ENCODE peak calls at places on chromosomes 1 and 21, in seven cellular contexts. F is astrocyte, B is Karpas-422, D is IMR-90, Q is testis, Y is tibial nerve, P is Peyer's patch. G is an unnamed sample.

GRCh38 chr1:100713636-100714035 is 5.9 kb upstream of the VCAM1 start:
- DNase-seq in F (no peak), B (no peak), D (no peak), Q (no peak), Y (no peak), P (no peak), G (no peak)

GRCh38 chr1:54377040-54377691 is 29.0 kb downstream of the SSBP3 start:
- DNase-seq in F (peak), B (no peak), D (peak), Q (no peak), Y (no peak), P (peak), G (no peak)

GRCh38 chr1:211472724-211473123 is 19.2 kb downstream of the RD3 start:
- DNase-seq in F (no peak), B (no peak), D (no peak), Q (no peak), Y (no peak), P (no peak), G (no peak)

GRCh38 chr1:70440642-70441391 is 29.7 kb downstream of the CTH start:
- DNase-seq in F (no peak), B (no peak), D (no peak), Q (no peak), Y (no peak), P (no peak), G (no peak)

GRCh38 chr1:21175324-21175669 is 1.4 kb downstream of the EIF4G3 start:
- DNase-seq in F (peak), B (peak), D (peak), Q (peak), Y (no peak), P (no peak), G (no peak)

GRCh38 chr1:93437976-93438605 is 9.8 kb upstream of the FNBP1L start:
- DNase-seq in F (peak), B (peak), D (peak), Q (no peak), Y (no peak), P (no peak), G (no peak)

GRCh38 chr1:195886000-195886399 is 722.2 kb downstream of the KCNT2 start:
- DNase-seq in F (no peak), B (no peak), D (no peak), Q (no peak), Y (no peak), P (no peak), G (no peak)

GRCh38 chr21:44279621-44280260 is 5.9 kb upstream of the AIRE start:
- DNase-seq in F (no peak), B (no peak), D (no peak), Q (no peak), Y (no peak), P (no peak), G (no peak)

GRCh38 chr1:111422546-111423391 is 4.8 kb downstream of the OVGP1 start:
- DNase-seq in F (no peak), B (no peak), D (peak), Q (no peak), Y (no peak), P (peak), G (no peak)

GRCh38 chr1:43651922-43652321 is 2.0 kb downstream of the KDM4A start:
- DNase-seq in F (no peak), B (no peak), D (no peak), Q (no peak), Y (no peak), P (no peak), G (no peak)

GRCh38 chr1:56284933-56285332 is 294.4 kb downstream of the PLPP3 start:
- DNase-seq in F (peak), B (peak), D (peak), Q (no peak), Y (no peak), P (no peak), G (no peak)

GRCh38 chr21:14114251-14114650 is 96.5 kb downstream of the LIPI start:
- DNase-seq in F (no peak), B (no peak), D (no peak), Q (no peak), Y (no peak), P (no peak), G (no peak)

DNA sequence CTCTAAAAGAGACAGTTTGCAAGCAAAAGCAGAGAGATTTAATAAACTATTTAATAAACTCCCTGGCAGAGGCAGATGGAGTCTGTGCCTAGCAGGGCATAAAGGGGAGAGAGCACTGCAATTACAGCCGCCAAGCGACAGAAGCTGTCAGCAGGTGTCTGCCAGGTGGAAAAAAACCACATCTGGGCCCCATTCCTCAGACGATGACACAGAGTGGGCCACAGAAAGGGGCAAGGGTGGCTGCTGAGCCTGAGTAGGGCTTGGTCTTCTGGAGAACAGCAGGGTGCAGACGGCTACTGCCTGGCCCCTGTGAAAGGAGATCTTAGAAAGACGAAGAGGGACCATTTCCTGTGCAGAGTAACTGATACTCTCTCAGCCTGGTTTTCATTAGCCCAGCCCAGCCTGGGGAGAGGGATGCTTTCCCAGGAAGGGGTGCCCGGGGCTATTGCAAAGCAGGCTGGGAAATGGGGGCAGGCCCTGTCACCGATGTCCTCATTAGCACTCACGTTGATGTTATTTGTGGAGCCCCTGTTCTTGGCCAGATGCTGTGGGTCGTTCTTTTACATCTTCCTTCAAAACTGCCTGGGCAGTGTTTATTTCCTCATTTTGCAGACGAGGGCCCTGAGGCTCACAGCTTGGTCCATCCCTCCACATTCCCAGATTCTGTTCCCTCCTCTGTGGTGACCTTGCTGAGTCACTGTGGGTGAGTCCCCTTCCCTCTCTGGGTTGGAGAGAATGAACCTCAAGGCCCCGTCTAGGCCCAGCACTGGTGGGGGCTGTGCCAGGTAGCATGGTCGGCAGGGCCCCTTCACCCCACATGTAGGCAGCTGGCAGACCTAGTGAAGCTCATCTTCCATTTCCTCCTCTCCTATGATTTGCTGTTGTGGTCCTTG is 472.7 kb downstream of the PTPRU start:
- DNase-seq in F (peak), B (no peak), D (peak), Q (no peak), Y (no peak), P (no peak), G (no peak)
- H3K27ac ChIP-seq in F (peak), B (no peak), D (peak), Q (no peak), Y (no peak), P (no peak), G (no peak)

DNA sequence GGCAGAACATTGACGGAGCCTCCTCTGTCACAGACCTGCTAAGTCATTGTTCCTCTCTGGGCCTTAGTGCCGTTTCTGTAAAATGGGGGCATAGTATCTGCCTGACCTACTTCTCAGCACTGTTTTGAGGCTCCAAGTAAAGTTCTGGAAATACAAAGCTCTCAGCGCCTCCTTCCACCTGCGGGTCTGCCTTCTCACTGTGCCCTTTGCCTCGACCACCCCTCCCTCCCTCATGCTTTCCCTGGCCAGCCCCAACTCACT is 15.4 kb upstream of the WASF2 start:
- DNase-seq in F (no peak), B (no peak), D (no peak), Q (no peak), Y (no peak), P (no peak), G (no peak)
- H3K27ac ChIP-seq in F (no peak), B (no peak), D (peak), Q (peak), Y (peak), P (peak), G (peak)

GRCh38 chr1:229883504-229884200 is 183.4 kb upstream of the GALNT2 start:
- DNase-seq in F (no peak), B (no peak), D (no peak), Q (no peak), Y (no peak), P (no peak), G (no peak)

GRCh38 chr1:229885568-229886495 is 181.2 kb upstream of the GALNT2 start:
- DNase-seq in F (no peak), B (no peak), D (no peak), Q (no peak), Y (no peak), P (no peak), G (no peak)

GRCh38 chr1:229882621-229883020 is 184.4 kb upstream of the GALNT2 start:
- DNase-seq in F (no peak), B (no peak), D (no peak), Q (no peak), Y (no peak), P (no peak), G (no peak)

GRCh38 chr1:229886636-229887035 is 180.4 kb upstream of the GALNT2 start:
- DNase-seq in F (no peak), B (no peak), D (no peak), Q (no peak), Y (no peak), P (no peak), G (no peak)

GRCh38 chr1:229884765-229885164 is 182.3 kb upstream of the GALNT2 start:
- DNase-seq in F (no peak), B (no peak), D (no peak), Q (no peak), Y (no peak), P (no peak), G (peak)
- H3K27ac ChIP-seq in F (no peak), B (no peak), D (no peak), Q (no peak), Y (no peak), P (no peak), G (no peak)

DNA sequence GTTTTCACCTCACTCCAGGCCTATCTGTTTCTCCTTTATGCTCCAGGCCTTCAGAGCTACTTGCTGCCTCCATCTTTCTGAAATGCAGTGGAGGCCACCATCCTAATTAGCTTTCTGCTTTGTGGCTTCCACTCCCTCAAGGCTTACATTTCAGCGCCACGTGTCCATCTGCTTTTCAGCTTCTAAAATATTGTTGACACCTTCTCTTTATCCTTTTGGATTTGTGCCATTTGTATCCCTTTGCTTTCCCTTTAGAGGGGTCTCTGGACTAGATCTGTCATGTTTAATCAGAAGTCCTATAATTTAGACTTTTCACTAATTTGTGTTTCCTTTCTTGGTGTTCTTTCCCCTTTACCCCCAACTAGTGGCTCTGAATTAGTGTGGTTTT is 145.6 kb downstream of the DHRS3 start:
- DNase-seq in F (no peak), B (no peak), D (no peak), Q (no peak), Y (no peak), P (no peak), G (no peak)
- H3K27ac ChIP-seq in F (no peak), B (no peak), D (no peak), Q (no peak), Y (peak), P (peak), G (no peak)